ENCODE peak calls at places on chromosomes 11 and 22, in six cellular contexts. One of them, this sample, is unnamed.
A peak's percentile ranks its signal among the peaks of the same experiment; 100 is the strongest.

GRCh38 chr11:68928481-68928880 is 24.8 kb downstream of the IGHMBP2 start:
- DNase-seq in Right ventricle myocardium superior: peak; percentile 57
- DNase-seq in K562: no peak
- DNase-seq in anterior cingulate cortex: no peak
- DNase-seq in stimulated activated CD8-positive, alpha-beta memory T cell treated with anti-CD3 and anti-CD28 coated beads, Interleukin-2, amount 100 ng/mL, for 1 hour: no peak
- DNase-seq in choroid plexus epithelial cell: no peak
- DNase-seq in this sample: no peak

GRCh38 chr11:70080763-70081162 is 2.6 kb downstream of the ANO1 start:
- DNase-seq in Right ventricle myocardium superior: no peak
- DNase-seq in K562: peak; percentile 8
- DNase-seq in anterior cingulate cortex: no peak
- DNase-seq in stimulated activated CD8-positive, alpha-beta memory T cell treated with anti-CD3 and anti-CD28 coated beads, Interleukin-2, amount 100 ng/mL, for 1 hour: no peak
- DNase-seq in choroid plexus epithelial cell: no peak
- DNase-seq in this sample: no peak

GRCh38 chr11:9025101-9025850 is 21.5 kb upstream of the NRIP3 start:
- DNase-seq in Right ventricle myocardium superior: no peak
- DNase-seq in K562: no peak
- DNase-seq in anterior cingulate cortex: peak; percentile 12
- DNase-seq in stimulated activated CD8-positive, alpha-beta memory T cell treated with anti-CD3 and anti-CD28 coated beads, Interleukin-2, amount 100 ng/mL, for 1 hour: no peak
- DNase-seq in choroid plexus epithelial cell: no peak
- DNase-seq in this sample: no peak

GRCh38 chr11:78946945-78947914 is 372.6 kb upstream of the NARS2 start:
- DNase-seq in Right ventricle myocardium superior: no peak
- DNase-seq in K562: no peak
- DNase-seq in anterior cingulate cortex: no peak
- DNase-seq in stimulated activated CD8-positive, alpha-beta memory T cell treated with anti-CD3 and anti-CD28 coated beads, Interleukin-2, amount 100 ng/mL, for 1 hour: no peak
- DNase-seq in choroid plexus epithelial cell: no peak
- DNase-seq in this sample: peak; percentile 79

GRCh38 chr22:49156662-49157285 is 670.9 kb downstream of the BRD1 start:
- DNase-seq in Right ventricle myocardium superior: no peak
- DNase-seq in K562: no peak
- DNase-seq in anterior cingulate cortex: no peak
- DNase-seq in stimulated activated CD8-positive, alpha-beta memory T cell treated with anti-CD3 and anti-CD28 coated beads, Interleukin-2, amount 100 ng/mL, for 1 hour: no peak
- DNase-seq in choroid plexus epithelial cell: no peak
- DNase-seq in this sample: no peak

GRCh38 chr11:121318848-121319834 is 26.6 kb downstream of the SC5D start:
- DNase-seq in Right ventricle myocardium superior: no peak
- DNase-seq in K562: peak; percentile 21
- DNase-seq in anterior cingulate cortex: peak; percentile 15
- DNase-seq in stimulated activated CD8-positive, alpha-beta memory T cell treated with anti-CD3 and anti-CD28 coated beads, Interleukin-2, amount 100 ng/mL, for 1 hour: no peak
- DNase-seq in choroid plexus epithelial cell: peak; percentile 77
- DNase-seq in this sample: no peak

GRCh38 chr11:61972796-61973602 is 5.6 kb upstream of the FTH1 start:
- DNase-seq in Right ventricle myocardium superior: no peak
- DNase-seq in K562: no peak
- DNase-seq in anterior cingulate cortex: no peak
- DNase-seq in stimulated activated CD8-positive, alpha-beta memory T cell treated with anti-CD3 and anti-CD28 coated beads, Interleukin-2, amount 100 ng/mL, for 1 hour: no peak
- DNase-seq in choroid plexus epithelial cell: no peak
- DNase-seq in this sample: no peak

GRCh38 chr11:68146010-68146540 is 24.9 kb upstream of the CHKA start:
- DNase-seq in Right ventricle myocardium superior: peak; percentile 94
- DNase-seq in K562: no peak
- DNase-seq in anterior cingulate cortex: no peak
- DNase-seq in stimulated activated CD8-positive, alpha-beta memory T cell treated with anti-CD3 and anti-CD28 coated beads, Interleukin-2, amount 100 ng/mL, for 1 hour: no peak
- DNase-seq in choroid plexus epithelial cell: no peak
- DNase-seq in this sample: no peak

GRCh38 chr22:22666307-22667091 is 22.1 kb downstream of the GGTLC2 start:
- DNase-seq in Right ventricle myocardium superior: no peak
- DNase-seq in K562: peak; percentile 90
- DNase-seq in anterior cingulate cortex: no peak
- DNase-seq in stimulated activated CD8-positive, alpha-beta memory T cell treated with anti-CD3 and anti-CD28 coated beads, Interleukin-2, amount 100 ng/mL, for 1 hour: no peak
- DNase-seq in choroid plexus epithelial cell: peak; percentile 65
- DNase-seq in this sample: peak; percentile 8

GRCh38 chr11:92838655-92839334 is 130.7 kb upstream of the MTNR1B start:
- DNase-seq in Right ventricle myocardium superior: no peak
- DNase-seq in K562: no peak
- DNase-seq in anterior cingulate cortex: no peak
- DNase-seq in stimulated activated CD8-positive, alpha-beta memory T cell treated with anti-CD3 and anti-CD28 coated beads, Interleukin-2, amount 100 ng/mL, for 1 hour: no peak
- DNase-seq in choroid plexus epithelial cell: peak; percentile 13
- DNase-seq in this sample: no peak